ENCODE peak calls at places on chromosomes 11 and 22, in eight cellular contexts. One of them, this sample, is unnamed.

GRCh38 chr22:42644422-42645340 is 4.3 kb upstream of the ATP5MGL start:
- DNase-seq in osteocyte: no peak
- DNase-seq in HL-60: no peak
- DNase-seq in stomach: peak
- DNase-seq in Caco-2: no peak
- DNase-seq in WTC11: no peak
- DNase-seq in upper lobe of left lung: peak
- DNase-seq in GM12865: no peak
- DNase-seq in this sample: no peak

GRCh38 chr11:57649826-57650738 is at the start of gene YPEL4:
- DNase-seq in osteocyte: no peak
- DNase-seq in HL-60: peak
- DNase-seq in stomach: no peak
- DNase-seq in Caco-2: no peak
- DNase-seq in WTC11: peak
- DNase-seq in upper lobe of left lung: no peak
- DNase-seq in GM12865: no peak
- DNase-seq in this sample: no peak

GRCh38 chr22:29375436-29376076 is 12.8 kb downstream of the AP1B1 start:
- DNase-seq in osteocyte: no peak
- DNase-seq in HL-60: no peak
- DNase-seq in stomach: no peak
- DNase-seq in Caco-2: no peak
- DNase-seq in WTC11: no peak
- DNase-seq in upper lobe of left lung: no peak
- DNase-seq in GM12865: no peak
- DNase-seq in this sample: no peak

GRCh38 chr11:16087886-16088285 is 268.5 kb downstream of the SOX6 start:
- DNase-seq in osteocyte: no peak
- DNase-seq in HL-60: no peak
- DNase-seq in stomach: no peak
- DNase-seq in Caco-2: no peak
- DNase-seq in WTC11: no peak
- DNase-seq in upper lobe of left lung: no peak
- DNase-seq in GM12865: no peak
- DNase-seq in this sample: no peak

GRCh38 chr11:1000357-1000982 is 36.0 kb downstream of the MUC6 start:
- DNase-seq in osteocyte: no peak
- DNase-seq in HL-60: no peak
- DNase-seq in stomach: no peak
- DNase-seq in Caco-2: no peak
- DNase-seq in WTC11: no peak
- DNase-seq in upper lobe of left lung: peak
- DNase-seq in GM12865: no peak
- DNase-seq in this sample: no peak

GRCh38 chr22:45083659-45084305 is 74.0 kb upstream of the PHF21B start:
- DNase-seq in osteocyte: no peak
- DNase-seq in HL-60: no peak
- DNase-seq in stomach: no peak
- DNase-seq in Caco-2: no peak
- DNase-seq in WTC11: no peak
- DNase-seq in upper lobe of left lung: no peak
- DNase-seq in GM12865: no peak
- DNase-seq in this sample: no peak

GRCh38 chr22:46500201-46500600 is 37.2 kb downstream of the CELSR1 start:
- DNase-seq in osteocyte: no peak
- DNase-seq in HL-60: no peak
- DNase-seq in stomach: no peak
- DNase-seq in Caco-2: no peak
- DNase-seq in WTC11: peak
- DNase-seq in upper lobe of left lung: no peak
- DNase-seq in GM12865: no peak
- DNase-seq in this sample: no peak

GRCh38 chr11:125074511-125075241 is 11.6 kb downstream of the SLC37A2 start:
- DNase-seq in osteocyte: no peak
- DNase-seq in HL-60: no peak
- DNase-seq in stomach: no peak
- DNase-seq in Caco-2: peak
- DNase-seq in WTC11: no peak
- DNase-seq in upper lobe of left lung: no peak
- DNase-seq in GM12865: no peak
- DNase-seq in this sample: no peak

GRCh38 chr11:25520459-25520858 is 811.5 kb upstream of the ANO3 start:
- DNase-seq in osteocyte: no peak
- DNase-seq in HL-60: no peak
- DNase-seq in stomach: no peak
- DNase-seq in Caco-2: no peak
- DNase-seq in WTC11: no peak
- DNase-seq in upper lobe of left lung: no peak
- DNase-seq in GM12865: no peak
- DNase-seq in this sample: no peak

GRCh38 chr11:57316017-57316416 is 8.7 kb downstream of the TNKS1BP1 start:
- DNase-seq in osteocyte: no peak
- DNase-seq in HL-60: no peak
- DNase-seq in stomach: no peak
- DNase-seq in Caco-2: no peak
- DNase-seq in WTC11: no peak
- DNase-seq in upper lobe of left lung: no peak
- DNase-seq in GM12865: no peak
- DNase-seq in this sample: no peak

GRCh38 chr11:6249822-6250555 is 9.6 kb upstream of the CCKBR start:
- DNase-seq in osteocyte: no peak
- DNase-seq in HL-60: peak
- DNase-seq in stomach: peak
- DNase-seq in Caco-2: no peak
- DNase-seq in WTC11: no peak
- DNase-seq in upper lobe of left lung: no peak
- DNase-seq in GM12865: no peak
- DNase-seq in this sample: no peak

GRCh38 chr11:118198370-118198769 is 21.9 kb upstream of the SCN2B start:
- DNase-seq in osteocyte: no peak
- DNase-seq in HL-60: no peak
- DNase-seq in stomach: peak
- DNase-seq in Caco-2: peak
- DNase-seq in WTC11: peak
- DNase-seq in upper lobe of left lung: peak
- DNase-seq in GM12865: peak
- DNase-seq in this sample: peak

GRCh38 chr11:29343465-29344333 is 673.1 kb downstream of the KCNA4 start:
- DNase-seq in osteocyte: peak
- DNase-seq in HL-60: peak
- DNase-seq in stomach: peak
- DNase-seq in Caco-2: peak
- DNase-seq in WTC11: peak
- DNase-seq in upper lobe of left lung: no peak
- DNase-seq in GM12865: peak
- DNase-seq in this sample: peak

GRCh38 chr11:2796091-2796490 is 89.5 kb downstream of the CDKN1C start:
- DNase-seq in osteocyte: peak
- DNase-seq in HL-60: no peak
- DNase-seq in stomach: no peak
- DNase-seq in Caco-2: no peak
- DNase-seq in WTC11: peak
- DNase-seq in upper lobe of left lung: peak
- DNase-seq in GM12865: no peak
- DNase-seq in this sample: no peak

GRCh38 chr11:3218483-3219280 is at the start of gene MRGPRG:
- DNase-seq in osteocyte: no peak
- DNase-seq in HL-60: no peak
- DNase-seq in stomach: peak
- DNase-seq in Caco-2: peak
- DNase-seq in WTC11: peak
- DNase-seq in upper lobe of left lung: no peak
- DNase-seq in GM12865: no peak
- DNase-seq in this sample: no peak

GRCh38 chr11:85977751-85978160 is 91.1 kb downstream of the PICALM start:
- DNase-seq in osteocyte: no peak
- DNase-seq in HL-60: no peak
- DNase-seq in stomach: no peak
- DNase-seq in Caco-2: no peak
- DNase-seq in WTC11: no peak
- DNase-seq in upper lobe of left lung: no peak
- DNase-seq in GM12865: no peak
- DNase-seq in this sample: no peak

GRCh38 chr22:47043835-47044721 is 281.6 kb downstream of the TBC1D22A start:
- DNase-seq in osteocyte: no peak
- DNase-seq in HL-60: no peak
- DNase-seq in stomach: peak
- DNase-seq in Caco-2: no peak
- DNase-seq in WTC11: peak
- DNase-seq in upper lobe of left lung: peak
- DNase-seq in GM12865: no peak
- DNase-seq in this sample: no peak

GRCh38 chr11:25953015-25953414 is 378.9 kb upstream of the ANO3 start:
- DNase-seq in osteocyte: no peak
- DNase-seq in HL-60: no peak
- DNase-seq in stomach: no peak
- DNase-seq in Caco-2: no peak
- DNase-seq in WTC11: no peak
- DNase-seq in upper lobe of left lung: no peak
- DNase-seq in GM12865: no peak
- DNase-seq in this sample: no peak

GRCh38 chr11:45676522-45677095 is 11.2 kb upstream of the CHST1 start:
- DNase-seq in osteocyte: no peak
- DNase-seq in HL-60: no peak
- DNase-seq in stomach: no peak
- DNase-seq in Caco-2: no peak
- DNase-seq in WTC11: no peak
- DNase-seq in upper lobe of left lung: no peak
- DNase-seq in GM12865: peak
- DNase-seq in this sample: no peak
- TF ChIP-seq CTCF in osteocyte: no peak
- TF ChIP-seq CTCF in HL-60: no peak
- TF ChIP-seq CTCF in stomach: no peak
- TF ChIP-seq CTCF in Caco-2: no peak
- TF ChIP-seq CTCF in WTC11: no peak
- TF ChIP-seq CTCF in upper lobe of left lung: no peak
- TF ChIP-seq CTCF in GM12865: no peak
- TF ChIP-seq CTCF in this sample: no peak

DNA sequence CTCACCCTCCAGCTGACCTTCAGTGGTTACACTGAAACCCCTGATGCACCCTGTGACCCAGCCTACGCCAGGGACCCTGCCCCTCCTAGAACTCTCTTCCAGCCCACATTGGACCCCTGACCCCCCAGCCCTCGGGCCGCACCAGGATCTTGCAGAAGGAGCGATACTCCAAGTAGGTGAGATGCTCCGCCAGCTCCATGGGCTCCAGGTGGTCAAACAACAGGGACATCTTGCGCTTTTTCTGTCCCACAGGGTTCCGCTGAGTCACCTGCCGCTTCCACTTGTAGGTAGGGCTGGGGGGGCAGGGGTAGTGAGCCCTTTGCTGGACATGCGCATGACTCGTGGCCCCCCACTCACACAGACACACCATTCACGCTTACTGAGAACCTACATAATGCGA is 4.1 kb downstream of the RASGRP2 start:
- DNase-seq in osteocyte: no peak
- DNase-seq in HL-60: no peak
- DNase-seq in stomach: no peak
- DNase-seq in Caco-2: no peak
- DNase-seq in WTC11: no peak
- DNase-seq in upper lobe of left lung: no peak
- DNase-seq in GM12865: no peak
- DNase-seq in this sample: no peak
- TF ChIP-seq CTCF in osteocyte: no peak
- TF ChIP-seq CTCF in HL-60: no peak
- TF ChIP-seq CTCF in stomach: no peak
- TF ChIP-seq CTCF in Caco-2: no peak
- TF ChIP-seq CTCF in WTC11: no peak
- TF ChIP-seq CTCF in upper lobe of left lung: no peak
- TF ChIP-seq CTCF in GM12865: no peak
- TF ChIP-seq CTCF in this sample: no peak

DNA sequence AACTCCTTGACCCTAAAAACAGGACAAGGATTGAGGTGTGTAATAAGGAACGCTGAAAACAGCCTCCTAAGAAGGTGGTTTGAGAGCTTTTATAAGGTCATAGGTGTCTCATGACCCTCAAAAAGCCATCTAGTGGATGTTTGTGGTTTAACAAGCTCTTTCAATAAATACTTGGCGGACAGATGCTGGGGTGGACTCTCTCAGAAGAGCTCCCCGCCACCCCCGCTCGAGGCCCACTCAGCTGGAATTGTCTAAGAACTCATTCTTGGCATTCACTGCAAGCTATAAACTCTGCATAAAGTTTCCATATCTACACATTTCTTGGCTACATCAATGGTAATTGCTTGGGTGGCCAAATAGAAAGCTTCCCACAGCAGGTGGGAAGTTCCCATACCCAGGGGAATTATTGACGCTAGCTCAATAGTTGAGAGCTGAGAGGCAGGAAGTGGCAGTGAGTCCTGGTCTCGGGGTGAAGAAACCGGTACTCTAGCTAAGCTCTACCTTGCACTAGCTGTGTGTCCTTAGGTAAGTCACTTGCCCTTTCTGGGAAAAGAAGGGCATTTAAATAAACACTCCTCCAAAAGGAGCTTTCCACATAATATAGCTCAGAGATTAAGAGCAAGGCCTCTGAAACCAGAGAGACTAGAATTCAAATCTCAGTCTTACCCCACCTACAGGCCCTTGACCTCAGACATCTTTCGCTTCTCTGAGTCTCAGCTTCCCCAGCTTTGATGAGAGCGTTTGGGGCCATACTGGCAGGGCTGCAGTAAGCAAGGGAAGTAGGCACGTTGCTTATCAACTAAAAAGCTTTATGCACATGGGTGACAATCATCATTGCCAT is 6.4 kb downstream of the MS4A15 start:
- DNase-seq in osteocyte: no peak
- DNase-seq in HL-60: no peak
- DNase-seq in stomach: no peak
- DNase-seq in Caco-2: no peak
- DNase-seq in WTC11: no peak
- DNase-seq in upper lobe of left lung: no peak
- DNase-seq in GM12865: peak
- DNase-seq in this sample: no peak
- TF ChIP-seq CTCF in osteocyte: no peak
- TF ChIP-seq CTCF in HL-60: peak
- TF ChIP-seq CTCF in stomach: peak
- TF ChIP-seq CTCF in Caco-2: peak
- TF ChIP-seq CTCF in WTC11: peak
- TF ChIP-seq CTCF in upper lobe of left lung: peak
- TF ChIP-seq CTCF in GM12865: peak
- TF ChIP-seq CTCF in this sample: no peak

DNA sequence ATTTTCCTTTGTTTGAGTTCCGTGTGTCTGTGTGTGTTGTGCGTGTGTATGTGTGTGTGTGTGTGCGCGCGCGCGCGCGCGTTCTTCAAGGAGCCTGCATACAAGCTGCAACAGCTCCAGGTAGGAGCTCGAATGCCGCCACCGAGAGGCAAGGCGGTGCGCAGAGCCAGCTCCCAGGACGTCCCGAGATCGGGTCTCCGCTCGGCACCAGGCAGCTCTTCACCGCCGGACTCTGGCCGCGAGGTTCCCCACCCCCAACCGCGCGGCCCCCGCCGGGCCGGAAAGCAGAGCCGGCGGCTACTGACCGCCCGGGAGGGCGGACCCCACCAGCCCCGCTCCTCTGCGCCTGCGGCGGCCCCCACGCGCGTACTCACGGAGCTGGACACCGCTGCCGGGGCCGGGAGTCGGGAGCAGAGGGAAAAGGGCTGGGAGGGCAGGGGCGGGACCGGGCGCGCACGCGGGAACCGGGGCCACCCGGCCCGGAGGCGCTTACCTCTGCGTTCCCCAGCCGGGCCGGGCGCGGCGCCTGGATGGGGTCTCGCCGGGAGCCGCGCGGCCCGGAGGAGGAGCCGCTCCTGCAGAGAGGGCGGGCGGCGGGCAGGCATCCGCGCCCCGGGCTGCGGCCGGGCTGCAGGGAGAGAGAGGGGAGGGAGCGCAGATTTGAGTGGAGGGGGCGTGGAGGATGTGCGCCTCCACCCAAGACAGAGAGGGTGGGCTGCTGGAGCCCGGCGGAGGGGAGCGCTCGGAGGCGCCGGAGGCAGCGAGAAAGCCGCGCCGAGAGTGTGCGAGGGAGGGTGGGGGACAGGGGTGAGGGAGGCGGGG is 40.3 kb upstream of the AKIP1 start:
- DNase-seq in osteocyte: peak
- DNase-seq in HL-60: peak
- DNase-seq in stomach: peak
- DNase-seq in Caco-2: peak
- DNase-seq in WTC11: peak
- DNase-seq in upper lobe of left lung: peak
- DNase-seq in GM12865: peak
- DNase-seq in this sample: peak
- TF ChIP-seq CTCF in osteocyte: no peak
- TF ChIP-seq CTCF in HL-60: no peak
- TF ChIP-seq CTCF in stomach: no peak
- TF ChIP-seq CTCF in Caco-2: no peak
- TF ChIP-seq CTCF in WTC11: no peak
- TF ChIP-seq CTCF in upper lobe of left lung: no peak
- TF ChIP-seq CTCF in GM12865: no peak
- TF ChIP-seq CTCF in this sample: no peak